ENCODE peak calls at places on chromosomes 13 and 19, in four cellular contexts. One of them, this sample, is unnamed.

GRCh38 chr13:23667750-23668149 is 97.5 kb downstream of the TNFRSF19 start:
- DNase-seq in progenitor cell of endocrine pancreas: no peak
- DNase-seq in C1 segment of cervical spinal cord: no peak
- DNase-seq in germinal center: no peak
- DNase-seq in this sample: no peak

GRCh38 chr13:111460548-111461444 is 140.4 kb downstream of the TEX29 start:
- DNase-seq in progenitor cell of endocrine pancreas: no peak
- DNase-seq in C1 segment of cervical spinal cord: no peak
- DNase-seq in germinal center: no peak
- DNase-seq in this sample: peak; percentile 59

GRCh38 chr19:658916-659839 is 3.8 kb downstream of the RNF126 start:
- DNase-seq in progenitor cell of endocrine pancreas: no peak
- DNase-seq in C1 segment of cervical spinal cord: no peak
- DNase-seq in germinal center: no peak
- DNase-seq in this sample: no peak

GRCh38 chr13:100521912-100522490 is 66.6 kb downstream of the GGACT start:
- DNase-seq in progenitor cell of endocrine pancreas: no peak
- DNase-seq in C1 segment of cervical spinal cord: no peak
- DNase-seq in germinal center: no peak
- DNase-seq in this sample: no peak

GRCh38 chr13:46172531-46172991 is 9.4 kb downstream of the LCP1 start:
- DNase-seq in progenitor cell of endocrine pancreas: no peak
- DNase-seq in C1 segment of cervical spinal cord: no peak
- DNase-seq in germinal center: no peak
- DNase-seq in this sample: no peak

GRCh38 chr19:55146078-55146647 is 2.8 kb downstream of the TNNT1 start:
- DNase-seq in progenitor cell of endocrine pancreas: no peak
- DNase-seq in C1 segment of cervical spinal cord: no peak
- DNase-seq in germinal center: peak; percentile 47
- DNase-seq in this sample: no peak

GRCh38 chr13:43522788-43523187 is 264.0 kb downstream of the ENOX1 start:
- DNase-seq in progenitor cell of endocrine pancreas: no peak
- DNase-seq in C1 segment of cervical spinal cord: no peak
- DNase-seq in germinal center: no peak
- DNase-seq in this sample: no peak

GRCh38 chr19:18726417-18726767 is 42.9 kb downstream of the CRTC1 start:
- DNase-seq in progenitor cell of endocrine pancreas: no peak
- DNase-seq in C1 segment of cervical spinal cord: no peak
- DNase-seq in germinal center: no peak
- DNase-seq in this sample: no peak

GRCh38 chr19:33508941-33509614 is 12.5 kb downstream of the PEPD start:
- DNase-seq in progenitor cell of endocrine pancreas: no peak
- DNase-seq in C1 segment of cervical spinal cord: no peak
- DNase-seq in germinal center: no peak
- DNase-seq in this sample: no peak

GRCh38 chr13:24223341-24224231 is 63.1 kb downstream of the SPATA13 start:
- DNase-seq in progenitor cell of endocrine pancreas: no peak
- DNase-seq in C1 segment of cervical spinal cord: no peak
- DNase-seq in germinal center: peak; percentile 41
- DNase-seq in this sample: no peak

GRCh38 chr13:26220575-26220974 is 1.5 kb downstream of the RNF6 start:
- DNase-seq in progenitor cell of endocrine pancreas: no peak
- DNase-seq in C1 segment of cervical spinal cord: no peak
- DNase-seq in germinal center: no peak
- DNase-seq in this sample: no peak

GRCh38 chr19:9966448-9966847 is 30.1 kb upstream of the OLFM2 start:
- DNase-seq in progenitor cell of endocrine pancreas: no peak
- DNase-seq in C1 segment of cervical spinal cord: no peak
- DNase-seq in germinal center: no peak
- DNase-seq in this sample: peak; percentile 8

GRCh38 chr13:79398915-79399314 is 7.1 kb downstream of the RBM26 start:
- DNase-seq in progenitor cell of endocrine pancreas: no peak
- DNase-seq in C1 segment of cervical spinal cord: no peak
- DNase-seq in germinal center: no peak
- DNase-seq in this sample: no peak

GRCh38 chr19:1287622-1288527 is 2.2 kb downstream of the EFNA2 start:
- DNase-seq in progenitor cell of endocrine pancreas: no peak
- DNase-seq in C1 segment of cervical spinal cord: no peak
- DNase-seq in germinal center: no peak
- DNase-seq in this sample: no peak

GRCh38 chr19:46614114-46614701 is 10.7 kb downstream of the PTGIR start:
- DNase-seq in progenitor cell of endocrine pancreas: peak; percentile 82
- DNase-seq in C1 segment of cervical spinal cord: no peak
- DNase-seq in germinal center: peak; percentile 81
- DNase-seq in this sample: peak; percentile 87

GRCh38 chr19:35048911-35049411 is 7.4 kb downstream of the HPN start:
- DNase-seq in progenitor cell of endocrine pancreas: no peak
- DNase-seq in C1 segment of cervical spinal cord: no peak
- DNase-seq in germinal center: no peak
- DNase-seq in this sample: no peak

GRCh38 chr13:91647361-91647970 is 249.0 kb downstream of the GPC5 start:
- DNase-seq in progenitor cell of endocrine pancreas: peak; percentile 10
- DNase-seq in C1 segment of cervical spinal cord: no peak
- DNase-seq in germinal center: no peak
- DNase-seq in this sample: peak; percentile 46

GRCh38 chr19:42323852-42324654 is 1.4 kb upstream of the MEGF8 start:
- DNase-seq in progenitor cell of endocrine pancreas: no peak
- DNase-seq in C1 segment of cervical spinal cord: no peak
- DNase-seq in germinal center: peak; percentile 40
- DNase-seq in this sample: no peak

GRCh38 chr19:51158474-51159129 is 16.5 kb downstream of the SIGLEC7 start:
- DNase-seq in progenitor cell of endocrine pancreas: peak; percentile 36
- DNase-seq in C1 segment of cervical spinal cord: no peak
- DNase-seq in germinal center: peak; percentile 42
- DNase-seq in this sample: peak; percentile 79

GRCh38 chr13:88142653-88143052 is 471.5 kb downstream of the SLITRK5 start:
- DNase-seq in progenitor cell of endocrine pancreas: no peak
- DNase-seq in C1 segment of cervical spinal cord: no peak
- DNase-seq in germinal center: no peak
- DNase-seq in this sample: no peak

GRCh38 chr19:39325778-39326680 is 5.4 kb upstream of the LRFN1 start:
- DNase-seq in progenitor cell of endocrine pancreas: no peak
- DNase-seq in C1 segment of cervical spinal cord: no peak
- DNase-seq in germinal center: no peak
- DNase-seq in this sample: no peak

GRCh38 chr19:33150852-33151518 is 19.1 kb downstream of the WDR88 start:
- DNase-seq in progenitor cell of endocrine pancreas: no peak
- DNase-seq in C1 segment of cervical spinal cord: no peak
- DNase-seq in germinal center: no peak
- DNase-seq in this sample: no peak

GRCh38 chr13:63433546-63434150 is 2018.0 kb upstream of the PCDH20 start:
- DNase-seq in progenitor cell of endocrine pancreas: no peak
- DNase-seq in C1 segment of cervical spinal cord: no peak
- DNase-seq in germinal center: no peak
- DNase-seq in this sample: no peak